ENCODE peak calls at places on chromosomes 1 and 21, in ten cellular contexts. Z, A, E, T, W, X, Y, M, V and I are unnamed samples.

GRCh38 chr1:45630429-45630828 is 6.6 kb upstream of the CCDC17 start:
- DNase-seq in Z (no peak), A (no peak), E (no peak), T (no peak), W (no peak), X (no peak), Y (no peak), M (no peak), V (no peak), I (no peak)

GRCh38 chr1:182217071-182217470 is 155.6 kb upstream of the ZNF648 start:
- DNase-seq in Z (no peak), A (no peak), E (no peak), T (peak; percentile 85), W (no peak), X (peak; percentile 88), Y (no peak), M (no peak), V (no peak), I (no peak)

GRCh38 chr1:54218883-54219687 is 19.1 kb downstream of the MRPL37 start:
- DNase-seq in Z (no peak), A (no peak), E (peak; percentile 67), T (no peak), W (peak; percentile 51), X (peak; percentile 22), Y (no peak), M (no peak), V (no peak), I (no peak)

GRCh38 chr1:161209790-161210409 is 5.2 kb upstream of the FCER1G start:
- DNase-seq in Z (peak; percentile 84), A (peak; percentile 59), E (peak; percentile 81), T (peak; percentile 75), W (peak; percentile 78), X (peak; percentile 89), Y (peak; percentile 84), M (peak; percentile 92), V (peak; percentile 84), I (peak; percentile 79)

GRCh38 chr1:83756984-83757717 is 241.8 kb downstream of the TTLL7 start:
- DNase-seq in Z (no peak), A (no peak), E (no peak), T (no peak), W (no peak), X (no peak), Y (no peak), M (no peak), V (no peak), I (no peak)

GRCh38 chr1:226629896-226630550 is 81.5 kb downstream of the STUM start:
- DNase-seq in Z (peak; percentile 22), A (no peak), E (no peak), T (no peak), W (no peak), X (no peak), Y (no peak), M (peak; percentile 40), V (no peak), I (no peak)

GRCh38 chr21:37183749-37184148 is 83.4 kb downstream of the VPS26C start:
- DNase-seq in Z (no peak), A (no peak), E (no peak), T (no peak), W (no peak), X (no peak), Y (no peak), M (no peak), V (no peak), I (no peak)

GRCh38 chr1:88237026-88237425 is 447.0 kb upstream of the PKN2 start:
- DNase-seq in Z (no peak), A (no peak), E (no peak), T (peak; percentile 79), W (no peak), X (peak; percentile 86), Y (no peak), M (no peak), V (no peak), I (no peak)

GRCh38 chr21:28975401-28975800 is 17.3 kb downstream of the LTN1 start:
- DNase-seq in Z (no peak), A (no peak), E (peak; percentile 94), T (peak; percentile 89), W (no peak), X (peak; percentile 77), Y (no peak), M (no peak), V (no peak), I (no peak)

GRCh38 chr1:204150702-204151561 is 912 bp downstream of the ETNK2 start:
- DNase-seq in Z (no peak), A (no peak), E (peak; percentile 8), T (no peak), W (no peak), X (peak; percentile 39), Y (no peak), M (peak; percentile 93), V (no peak), I (peak; percentile 60)

GRCh38 chr1:53638641-53639035 is 100.3 kb downstream of the GLIS1 start:
- DNase-seq in Z (peak; percentile 57), A (no peak), E (no peak), T (no peak), W (no peak), X (no peak), Y (no peak), M (peak; percentile 79), V (peak; percentile 12), I (peak; percentile 47)

GRCh38 chr21:18244721-18245486 is at the start of gene CHODL:
- DNase-seq in Z (peak; percentile 63), A (no peak), E (peak; percentile 26), T (no peak), W (no peak), X (no peak), Y (no peak), M (no peak), V (peak; percentile 42), I (peak; percentile 62)

GRCh38 chr21:18249542-18250152 is 5.0 kb downstream of the CHODL start:
- DNase-seq in Z (no peak), A (no peak), E (peak; percentile 3), T (no peak), W (no peak), X (no peak), Y (no peak), M (no peak), V (no peak), I (no peak)

GRCh38 chr21:18248171-18248570 is 3.5 kb downstream of the CHODL start:
- DNase-seq in Z (no peak), A (no peak), E (no peak), T (no peak), W (no peak), X (no peak), Y (no peak), M (no peak), V (no peak), I (no peak)

GRCh38 chr21:18251065-18251464 is 6.4 kb downstream of the CHODL start:
- DNase-seq in Z (no peak), A (no peak), E (no peak), T (no peak), W (no peak), X (no peak), Y (no peak), M (no peak), V (no peak), I (no peak)

GRCh38 chr21:18245493-18245967 is 897 bp downstream of the CHODL start:
- DNase-seq in Z (no peak), A (no peak), E (peak; percentile 30), T (no peak), W (no peak), X (no peak), Y (no peak), M (no peak), V (no peak), I (peak; percentile 21)
- H3K4me3 ChIP-seq in Z (peak overlapping the region; percentile 39), A (peak overlapping the region; percentile 6), E (no peak overlapping the region), T (no peak overlapping the region), W (no peak overlapping the region), X (no peak overlapping the region), Y (no peak overlapping the region), M (no peak overlapping the region), V (no peak overlapping the region), I (peak overlapping the region; percentile 43)

DNA sequence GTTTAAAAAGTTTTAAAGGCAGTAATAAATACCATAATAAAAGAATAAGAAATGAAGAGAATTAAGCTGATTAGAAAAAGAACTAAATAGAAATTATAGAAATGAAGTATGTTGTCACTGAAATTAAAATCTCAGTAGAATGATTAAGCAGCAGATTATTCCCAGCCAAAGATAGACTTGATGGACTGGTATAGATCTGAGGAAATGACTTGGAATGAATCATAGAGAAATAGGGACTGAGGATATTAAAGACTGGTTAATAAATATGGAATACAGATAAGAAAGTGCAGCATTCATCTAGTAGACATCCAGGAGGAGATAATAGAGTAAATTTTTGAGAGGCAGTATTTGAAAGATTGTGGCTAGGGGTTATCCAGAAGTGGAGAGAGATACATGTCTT is 28.7 kb downstream of the MARK1 start:
- DNase-seq in Z (no peak), A (no peak), E (no peak), T (no peak), W (no peak), X (no peak), Y (no peak), M (no peak), V (no peak), I (no peak)
- H3K4me3 ChIP-seq in Z (no peak overlapping the region), A (no peak overlapping the region), E (no peak overlapping the region), T (no peak overlapping the region), W (no peak overlapping the region), X (no peak overlapping the region), Y (no peak overlapping the region), M (no peak overlapping the region), V (no peak overlapping the region), I (no peak overlapping the region)

DNA sequence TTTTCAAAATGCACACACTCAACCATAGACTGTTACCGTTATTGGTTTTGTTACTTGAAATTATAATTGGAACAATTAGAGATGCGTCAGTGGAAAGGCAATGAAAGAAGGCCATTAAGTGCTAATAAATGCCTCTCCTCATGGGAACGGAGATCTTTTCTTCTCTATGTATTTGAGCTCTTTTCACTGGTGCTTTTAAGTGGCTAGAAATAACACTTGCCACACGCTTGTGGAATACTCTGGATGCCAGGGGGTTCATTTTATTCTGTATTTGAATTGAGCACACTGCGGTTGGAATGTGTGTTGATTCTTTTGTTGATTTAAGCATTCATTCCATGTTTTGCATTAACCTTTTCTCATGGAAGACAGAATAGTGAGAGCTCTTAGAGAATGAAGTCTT is 68.4 kb downstream of the DNM3 start:
- DNase-seq in Z (no peak), A (no peak), E (no peak), T (no peak), W (no peak), X (no peak), Y (no peak), M (no peak), V (no peak), I (no peak)
- H3K4me3 ChIP-seq in Z (no peak overlapping the region), A (no peak overlapping the region), E (no peak overlapping the region), T (no peak overlapping the region), W (no peak overlapping the region), X (no peak overlapping the region), Y (no peak overlapping the region), M (no peak overlapping the region), V (no peak overlapping the region), I (no peak overlapping the region)

DNA sequence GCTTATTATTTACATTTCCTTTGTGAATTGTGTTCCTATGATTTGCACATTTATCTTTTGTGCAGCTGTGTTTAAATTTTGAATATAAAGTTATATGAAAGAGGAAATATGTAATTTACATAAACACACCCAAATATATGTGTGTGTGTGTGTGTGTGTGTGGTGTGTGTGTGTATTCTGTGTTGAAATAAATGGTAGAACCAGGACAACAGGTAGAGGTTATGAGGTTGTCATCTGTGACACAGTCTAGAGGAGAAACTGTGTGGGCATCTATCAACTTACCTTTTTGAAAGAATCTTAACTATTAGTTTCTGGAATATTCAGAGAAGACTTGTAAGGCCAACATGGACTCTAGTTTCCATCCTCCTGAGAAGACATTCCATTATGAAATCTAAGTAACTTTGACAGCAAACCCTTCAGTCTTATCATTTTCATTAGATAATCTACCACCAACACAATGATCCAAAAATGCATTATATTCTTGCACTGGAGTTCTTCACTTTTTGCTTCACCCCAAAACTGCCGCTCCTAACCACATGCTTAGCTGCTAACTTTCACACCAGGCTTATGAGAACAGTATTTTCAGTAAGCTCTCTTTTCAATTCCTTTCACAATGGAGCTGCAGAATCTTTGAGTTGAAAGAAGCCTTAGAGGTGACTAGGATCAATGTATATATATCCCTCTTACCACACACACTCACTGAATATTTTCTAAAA is 21.7 kb downstream of the PTPRC start:
- DNase-seq in Z (no peak), A (no peak), E (no peak), T (no peak), W (no peak), X (no peak), Y (no peak), M (no peak), V (no peak), I (no peak)
- H3K4me3 ChIP-seq in Z (no peak overlapping the region), A (no peak overlapping the region), E (no peak overlapping the region), T (no peak overlapping the region), W (no peak overlapping the region), X (no peak overlapping the region), Y (no peak overlapping the region), M (no peak overlapping the region), V (no peak overlapping the region), I (no peak overlapping the region)